ENCODE peak calls at places on chromosomes 12 and 14, in seven cellular contexts. One of them, this sample, is unnamed.

GRCh38 chr12:120698677-120699076 is 11.6 kb upstream of the UNC119B start:
- DNase-seq in keratinocyte: no peak
- DNase-seq in IMR-90: no peak
- DNase-seq in T-helper 17 cell: no peak
- DNase-seq in stimulated activated CD4-positive, alpha-beta T cell treated with anti-CD3 and anti-CD28 coated beads, Interleukin-4, amount 100 ng/mL, for 4 hours: no peak
- DNase-seq in Peyer's patch: no peak
- DNase-seq in memory B cell: no peak
- DNase-seq in this sample: no peak

GRCh38 chr14:30214014-30214413 is 286.4 kb upstream of the PRKD1 start:
- DNase-seq in keratinocyte: no peak
- DNase-seq in IMR-90: peak; percentile 53
- DNase-seq in T-helper 17 cell: no peak
- DNase-seq in stimulated activated CD4-positive, alpha-beta T cell treated with anti-CD3 and anti-CD28 coated beads, Interleukin-4, amount 100 ng/mL, for 4 hours: no peak
- DNase-seq in Peyer's patch: no peak
- DNase-seq in memory B cell: no peak
- DNase-seq in this sample: peak; percentile 49

GRCh38 chr12:108633534-108634224 is at the start of gene SELPLG:
- DNase-seq in keratinocyte: no peak
- DNase-seq in IMR-90: no peak
- DNase-seq in T-helper 17 cell: peak; percentile 71
- DNase-seq in stimulated activated CD4-positive, alpha-beta T cell treated with anti-CD3 and anti-CD28 coated beads, Interleukin-4, amount 100 ng/mL, for 4 hours: peak; percentile 67
- DNase-seq in Peyer's patch: no peak
- DNase-seq in memory B cell: peak; percentile 93
- DNase-seq in this sample: no peak

GRCh38 chr12:109385339-109386078 is 37.8 kb downstream of the MYO1H start:
- DNase-seq in keratinocyte: peak; percentile 21
- DNase-seq in IMR-90: peak; percentile 53
- DNase-seq in T-helper 17 cell: no peak
- DNase-seq in stimulated activated CD4-positive, alpha-beta T cell treated with anti-CD3 and anti-CD28 coated beads, Interleukin-4, amount 100 ng/mL, for 4 hours: no peak
- DNase-seq in Peyer's patch: no peak
- DNase-seq in memory B cell: no peak
- DNase-seq in this sample: peak; percentile 39

GRCh38 chr12:4044101-4044500 is 170.9 kb upstream of the PARP11 start:
- DNase-seq in keratinocyte: no peak
- DNase-seq in IMR-90: no peak
- DNase-seq in T-helper 17 cell: no peak
- DNase-seq in stimulated activated CD4-positive, alpha-beta T cell treated with anti-CD3 and anti-CD28 coated beads, Interleukin-4, amount 100 ng/mL, for 4 hours: no peak
- DNase-seq in Peyer's patch: no peak
- DNase-seq in memory B cell: no peak
- DNase-seq in this sample: no peak

GRCh38 chr14:77148510-77149231 is 7.1 kb upstream of the ZDHHC22 start:
- DNase-seq in keratinocyte: no peak
- DNase-seq in IMR-90: no peak
- DNase-seq in T-helper 17 cell: no peak
- DNase-seq in stimulated activated CD4-positive, alpha-beta T cell treated with anti-CD3 and anti-CD28 coated beads, Interleukin-4, amount 100 ng/mL, for 4 hours: no peak
- DNase-seq in Peyer's patch: no peak
- DNase-seq in memory B cell: no peak
- DNase-seq in this sample: no peak

GRCh38 chr12:42483534-42483857 is 106.0 kb downstream of the PRICKLE1 start:
- DNase-seq in keratinocyte: no peak
- DNase-seq in IMR-90: peak; percentile 39
- DNase-seq in T-helper 17 cell: no peak
- DNase-seq in stimulated activated CD4-positive, alpha-beta T cell treated with anti-CD3 and anti-CD28 coated beads, Interleukin-4, amount 100 ng/mL, for 4 hours: peak; percentile 28
- DNase-seq in Peyer's patch: no peak
- DNase-seq in memory B cell: no peak
- DNase-seq in this sample: peak; percentile 55

GRCh38 chr12:12992418-12993175 is 7.5 kb downstream of the HEBP1 start:
- DNase-seq in keratinocyte: no peak
- DNase-seq in IMR-90: peak; percentile 98
- DNase-seq in T-helper 17 cell: no peak
- DNase-seq in stimulated activated CD4-positive, alpha-beta T cell treated with anti-CD3 and anti-CD28 coated beads, Interleukin-4, amount 100 ng/mL, for 4 hours: no peak
- DNase-seq in Peyer's patch: no peak
- DNase-seq in memory B cell: no peak
- DNase-seq in this sample: peak; percentile 90

GRCh38 chr14:64159588-64159987 is 134.6 kb downstream of the ESR2 start:
- DNase-seq in keratinocyte: no peak
- DNase-seq in IMR-90: no peak
- DNase-seq in T-helper 17 cell: no peak
- DNase-seq in stimulated activated CD4-positive, alpha-beta T cell treated with anti-CD3 and anti-CD28 coated beads, Interleukin-4, amount 100 ng/mL, for 4 hours: no peak
- DNase-seq in Peyer's patch: no peak
- DNase-seq in memory B cell: peak; percentile 22
- DNase-seq in this sample: no peak

GRCh38 chr12:113090740-113091139 is 34.2 kb downstream of the DTX1 start:
- DNase-seq in keratinocyte: no peak
- DNase-seq in IMR-90: no peak
- DNase-seq in T-helper 17 cell: no peak
- DNase-seq in stimulated activated CD4-positive, alpha-beta T cell treated with anti-CD3 and anti-CD28 coated beads, Interleukin-4, amount 100 ng/mL, for 4 hours: no peak
- DNase-seq in Peyer's patch: no peak
- DNase-seq in memory B cell: no peak
- DNase-seq in this sample: no peak

GRCh38 chr12:117141097-117141898 is 42.1 kb upstream of the TESC start:
- DNase-seq in keratinocyte: no peak
- DNase-seq in IMR-90: no peak
- DNase-seq in T-helper 17 cell: no peak
- DNase-seq in stimulated activated CD4-positive, alpha-beta T cell treated with anti-CD3 and anti-CD28 coated beads, Interleukin-4, amount 100 ng/mL, for 4 hours: no peak
- DNase-seq in Peyer's patch: no peak
- DNase-seq in memory B cell: no peak
- DNase-seq in this sample: no peak

GRCh38 chr14:57390806-57391562 is 598 bp downstream of the NAA30 start:
- DNase-seq in keratinocyte: no peak
- DNase-seq in IMR-90: peak; percentile 14
- DNase-seq in T-helper 17 cell: peak; percentile 30
- DNase-seq in stimulated activated CD4-positive, alpha-beta T cell treated with anti-CD3 and anti-CD28 coated beads, Interleukin-4, amount 100 ng/mL, for 4 hours: no peak
- DNase-seq in Peyer's patch: peak; percentile 77
- DNase-seq in memory B cell: peak; percentile 39
- DNase-seq in this sample: peak; percentile 40

GRCh38 chr14:88834883-88835431 is 10.5 kb downstream of the TTC8 start:
- DNase-seq in keratinocyte: no peak
- DNase-seq in IMR-90: peak; percentile 87
- DNase-seq in T-helper 17 cell: no peak
- DNase-seq in stimulated activated CD4-positive, alpha-beta T cell treated with anti-CD3 and anti-CD28 coated beads, Interleukin-4, amount 100 ng/mL, for 4 hours: no peak
- DNase-seq in Peyer's patch: no peak
- DNase-seq in memory B cell: no peak
- DNase-seq in this sample: peak; percentile 70

GRCh38 chr12:26890784-26891183 is 47.0 kb downstream of the INTS13 start:
- DNase-seq in keratinocyte: no peak
- DNase-seq in IMR-90: no peak
- DNase-seq in T-helper 17 cell: no peak
- DNase-seq in stimulated activated CD4-positive, alpha-beta T cell treated with anti-CD3 and anti-CD28 coated beads, Interleukin-4, amount 100 ng/mL, for 4 hours: no peak
- DNase-seq in Peyer's patch: no peak
- DNase-seq in memory B cell: no peak
- DNase-seq in this sample: no peak

GRCh38 chr14:97878727-97879126 is 1081.5 kb downstream of the VRK1 start:
- DNase-seq in keratinocyte: no peak
- DNase-seq in IMR-90: no peak
- DNase-seq in T-helper 17 cell: no peak
- DNase-seq in stimulated activated CD4-positive, alpha-beta T cell treated with anti-CD3 and anti-CD28 coated beads, Interleukin-4, amount 100 ng/mL, for 4 hours: no peak
- DNase-seq in Peyer's patch: no peak
- DNase-seq in memory B cell: no peak
- DNase-seq in this sample: no peak

GRCh38 chr14:102046337-102047278 is 40.2 kb downstream of the HSP90AA1 start:
- DNase-seq in keratinocyte: no peak
- DNase-seq in IMR-90: peak; percentile 28
- DNase-seq in T-helper 17 cell: no peak
- DNase-seq in stimulated activated CD4-positive, alpha-beta T cell treated with anti-CD3 and anti-CD28 coated beads, Interleukin-4, amount 100 ng/mL, for 4 hours: no peak
- DNase-seq in Peyer's patch: peak; percentile 90
- DNase-seq in memory B cell: no peak
- DNase-seq in this sample: no peak

GRCh38 chr12:41604830-41605229 is 416.7 kb downstream of the PDZRN4 start:
- DNase-seq in keratinocyte: no peak
- DNase-seq in IMR-90: no peak
- DNase-seq in T-helper 17 cell: no peak
- DNase-seq in stimulated activated CD4-positive, alpha-beta T cell treated with anti-CD3 and anti-CD28 coated beads, Interleukin-4, amount 100 ng/mL, for 4 hours: no peak
- DNase-seq in Peyer's patch: no peak
- DNase-seq in memory B cell: no peak
- DNase-seq in this sample: no peak

GRCh38 chr12:109483346-109483745 is 5.9 kb downstream of the UBE3B start:
- DNase-seq in keratinocyte: no peak
- DNase-seq in IMR-90: no peak
- DNase-seq in T-helper 17 cell: no peak
- DNase-seq in stimulated activated CD4-positive, alpha-beta T cell treated with anti-CD3 and anti-CD28 coated beads, Interleukin-4, amount 100 ng/mL, for 4 hours: no peak
- DNase-seq in Peyer's patch: no peak
- DNase-seq in memory B cell: no peak
- DNase-seq in this sample: no peak

GRCh38 chr14:72776701-72777255 is 117.1 kb downstream of the DPF3 start:
- DNase-seq in keratinocyte: no peak
- DNase-seq in IMR-90: no peak
- DNase-seq in T-helper 17 cell: no peak
- DNase-seq in stimulated activated CD4-positive, alpha-beta T cell treated with anti-CD3 and anti-CD28 coated beads, Interleukin-4, amount 100 ng/mL, for 4 hours: no peak
- DNase-seq in Peyer's patch: peak; percentile 57
- DNase-seq in memory B cell: no peak
- DNase-seq in this sample: no peak

GRCh38 chr12:42530284-42530683 is 59.3 kb downstream of the PRICKLE1 start:
- DNase-seq in keratinocyte: no peak
- DNase-seq in IMR-90: no peak
- DNase-seq in T-helper 17 cell: no peak
- DNase-seq in stimulated activated CD4-positive, alpha-beta T cell treated with anti-CD3 and anti-CD28 coated beads, Interleukin-4, amount 100 ng/mL, for 4 hours: no peak
- DNase-seq in Peyer's patch: no peak
- DNase-seq in memory B cell: no peak
- DNase-seq in this sample: no peak

GRCh38 chr14:22580604-22581003 is 8.4 kb downstream of the DAD1 start:
- DNase-seq in keratinocyte: no peak
- DNase-seq in IMR-90: no peak
- DNase-seq in T-helper 17 cell: no peak
- DNase-seq in stimulated activated CD4-positive, alpha-beta T cell treated with anti-CD3 and anti-CD28 coated beads, Interleukin-4, amount 100 ng/mL, for 4 hours: no peak
- DNase-seq in Peyer's patch: no peak
- DNase-seq in memory B cell: no peak
- DNase-seq in this sample: no peak

GRCh38 chr12:63023926-63024325 is 89.0 kb upstream of the PPM1H start:
- DNase-seq in keratinocyte: no peak
- DNase-seq in IMR-90: no peak
- DNase-seq in T-helper 17 cell: no peak
- DNase-seq in stimulated activated CD4-positive, alpha-beta T cell treated with anti-CD3 and anti-CD28 coated beads, Interleukin-4, amount 100 ng/mL, for 4 hours: no peak
- DNase-seq in Peyer's patch: no peak
- DNase-seq in memory B cell: no peak
- DNase-seq in this sample: no peak

GRCh38 chr12:68454855-68455254 is 122.7 kb upstream of the MDM1 start:
- DNase-seq in keratinocyte: no peak
- DNase-seq in IMR-90: no peak
- DNase-seq in T-helper 17 cell: no peak
- DNase-seq in stimulated activated CD4-positive, alpha-beta T cell treated with anti-CD3 and anti-CD28 coated beads, Interleukin-4, amount 100 ng/mL, for 4 hours: no peak
- DNase-seq in Peyer's patch: no peak
- DNase-seq in memory B cell: no peak
- DNase-seq in this sample: no peak

GRCh38 chr14:101561145-101561896 is at the start of gene DIO3:
- DNase-seq in keratinocyte: no peak
- DNase-seq in IMR-90: no peak
- DNase-seq in T-helper 17 cell: no peak
- DNase-seq in stimulated activated CD4-positive, alpha-beta T cell treated with anti-CD3 and anti-CD28 coated beads, Interleukin-4, amount 100 ng/mL, for 4 hours: no peak
- DNase-seq in Peyer's patch: no peak
- DNase-seq in memory B cell: no peak
- DNase-seq in this sample: no peak

GRCh38 chr14:102187044-102187443 is 47.3 kb downstream of the WDR20 start:
- DNase-seq in keratinocyte: no peak
- DNase-seq in IMR-90: peak; percentile 87
- DNase-seq in T-helper 17 cell: no peak
- DNase-seq in stimulated activated CD4-positive, alpha-beta T cell treated with anti-CD3 and anti-CD28 coated beads, Interleukin-4, amount 100 ng/mL, for 4 hours: no peak
- DNase-seq in Peyer's patch: no peak
- DNase-seq in memory B cell: no peak
- DNase-seq in this sample: peak; percentile 81

GRCh38 chr12:8658361-8658760 is 4.3 kb downstream of the MFAP5 start:
- DNase-seq in keratinocyte: no peak
- DNase-seq in IMR-90: peak; percentile 50
- DNase-seq in T-helper 17 cell: no peak
- DNase-seq in stimulated activated CD4-positive, alpha-beta T cell treated with anti-CD3 and anti-CD28 coated beads, Interleukin-4, amount 100 ng/mL, for 4 hours: no peak
- DNase-seq in Peyer's patch: no peak
- DNase-seq in memory B cell: no peak
- DNase-seq in this sample: peak; percentile 58

GRCh38 chr12:74446466-74446865 is 91.2 kb upstream of the ATXN7L3B start:
- DNase-seq in keratinocyte: no peak
- DNase-seq in IMR-90: no peak
- DNase-seq in T-helper 17 cell: no peak
- DNase-seq in stimulated activated CD4-positive, alpha-beta T cell treated with anti-CD3 and anti-CD28 coated beads, Interleukin-4, amount 100 ng/mL, for 4 hours: no peak
- DNase-seq in Peyer's patch: no peak
- DNase-seq in memory B cell: no peak
- DNase-seq in this sample: no peak